ENCODE peak calls at places on chromosomes 7 and 10, in nine cellular contexts. N is upper lobe of left lung; G is pulmonary artery endothelial cell; P is esophagus squamous epithelium; K is stimulated activated CD8-positive, alpha-beta memory T cell treated with anti-CD3 and anti-CD28 coated beads, Interleukin-15, amount 100 ng/mL, for 24 hours; J is foreskin fibroblast; H is bronchial epithelial cell; A is brain microvascular endothelial cell; F is NT2/D1. W is an unnamed sample.

GRCh38 chr7:7779888-7780287 is 61.5 kb upstream of the RPA3 start:
- DNase-seq in F (no peak), G (no peak), A (no peak), N (no peak), H (no peak), K (no peak), P (no peak), J (no peak), W (no peak)

GRCh38 chr7:91311844-91312243 is 47.6 kb downstream of the FZD1 start:
- DNase-seq in F (no peak), P (no peak), A (no peak), J (no peak), K (no peak), N (no peak), H (no peak), G (no peak), W (no peak)

GRCh38 chr10:93417264-93417663 is 64.9 kb downstream of the MYOF start:
- DNase-seq in J (no peak), H (no peak), G (no peak), A (no peak), K (no peak), F (no peak), N (peak; percentile 39), P (no peak), W (peak; percentile 58)

GRCh38 chr10:84214612-84215235 is 10.6 kb downstream of the LRIT2 start:
- DNase-seq in J (no peak), G (no peak), F (peak; percentile 25), A (no peak), P (no peak), H (peak; percentile 24), N (no peak), K (no peak), W (no peak)

GRCh38 chr10:20958764-20959163 is 61.7 kb upstream of the NEBL start:
- DNase-seq in G (no peak), N (no peak), H (no peak), A (no peak), P (no peak), J (no peak), K (no peak), F (no peak), W (no peak)

GRCh38 chr10:61160253-61160652 is 216.3 kb upstream of the RHOBTB1 start:
- DNase-seq in H (no peak), G (no peak), J (no peak), P (no peak), N (no peak), F (no peak), A (no peak), K (no peak), W (no peak)

GRCh38 chr7:36115448-36116321 is 37.4 kb upstream of the EEPD1 start:
- DNase-seq in N (peak; percentile 71), K (peak; percentile 43), H (peak; percentile 97), F (no peak), G (peak; percentile 43), J (peak; percentile 97), A (peak; percentile 98), P (no peak), W (peak; percentile 87)

GRCh38 chr7:151852486-151853396 is 24.2 kb downstream of the PRKAG2 start:
- DNase-seq in P (no peak), F (no peak), K (no peak), J (no peak), G (no peak), A (no peak), N (no peak), H (no peak), W (peak; percentile 17)

GRCh38 chr10:67076175-67076574 is 150.3 kb downstream of the LRRTM3 start:
- DNase-seq in H (no peak), G (no peak), K (no peak), P (no peak), A (no peak), F (no peak), N (no peak), J (no peak), W (no peak)

GRCh38 chr7:94509264-94509878 is at the start of gene CASD1:
- DNase-seq in G (no peak), N (peak; percentile 67), H (no peak), J (no peak), A (peak; percentile 1), F (no peak), K (no peak), P (peak; percentile 15), W (peak; percentile 75)

GRCh38 chr10:21293518-21294356 is 231.7 kb downstream of the SKIDA1 start:
- DNase-seq in G (no peak), A (no peak), H (no peak), N (no peak), P (no peak), K (no peak), F (no peak), J (no peak), W (no peak)

GRCh38 chr7:156158213-156158612 is 345.9 kb upstream of the SHH start:
- DNase-seq in J (no peak), K (no peak), H (no peak), G (no peak), F (no peak), P (no peak), A (no peak), N (no peak), W (no peak)

GRCh38 chr10:6929157-6929830 is 349.2 kb upstream of the PRKCQ start:
- DNase-seq in K (no peak), A (no peak), H (no peak), F (no peak), J (no peak), N (no peak), G (no peak), P (no peak), W (no peak)

GRCh38 chr7:1020849-1021251 is 23.5 kb upstream of the GPR146 start:
- DNase-seq in P (no peak), K (no peak), H (no peak), A (no peak), G (no peak), N (no peak), J (no peak), F (no peak), W (no peak)

GRCh38 chr10:77456414-77456813 is 181.2 kb downstream of the KCNMA1 start:
- DNase-seq in G (no peak), J (no peak), H (no peak), P (no peak), F (no peak), A (no peak), K (no peak), N (no peak), W (no peak)

GRCh38 chr7:94510582-94511456 is 1.2 kb downstream of the CASD1 start:
- DNase-seq in A (peak; percentile 1), J (no peak), K (peak; percentile 5), G (no peak), N (peak; percentile 46), P (no peak), H (no peak), F (no peak), W (peak; percentile 35)

GRCh38 chr10:103238506-103239252 is 7.0 kb upstream of the RPEL1 start:
- DNase-seq in G (no peak), P (no peak), K (no peak), H (peak; percentile 75), A (peak; percentile 44), N (peak; percentile 53), J (peak; percentile 36), F (no peak), W (peak; percentile 28)

GRCh38 chr10:132229834-132230556 is 43.2 kb downstream of the DPYSL4 start:
- DNase-seq in K (no peak), G (no peak), A (no peak), N (peak; percentile 41), J (no peak), F (no peak), H (no peak), P (no peak), W (no peak)

GRCh38 chr7:64888901-64889685 is 14.0 kb upstream of the ZNF273 start:
- DNase-seq in J (no peak), H (no peak), N (peak; percentile 64), P (no peak), F (no peak), G (no peak), A (no peak), K (no peak), W (peak; percentile 45)

GRCh38 chr7:115851291-115851690 is 179.3 kb downstream of the TFEC start:
- DNase-seq in J (peak; percentile 26), A (peak; percentile 28), H (peak; percentile 72), N (no peak), F (peak; percentile 54), K (no peak), P (no peak), G (peak; percentile 2), W (no peak)

GRCh38 chr7:29270979-29271658 is 76.5 kb downstream of the CHN2 start:
- DNase-seq in P (no peak), G (no peak), H (no peak), N (no peak), J (no peak), A (peak; percentile 19), K (no peak), F (no peak), W (no peak)

GRCh38 chr7:1729773-1730172 is 59.7 kb downstream of the ELFN1 start:
- DNase-seq in A (no peak), F (no peak), G (no peak), N (no peak), J (no peak), P (no peak), K (no peak), H (no peak), W (no peak)

GRCh38 chr7:30887464-30887872 is 24.2 kb upstream of the AQP1 start:
- DNase-seq in P (no peak), A (no peak), K (no peak), F (no peak), G (no peak), N (peak; percentile 51), H (no peak), J (no peak), W (no peak)

GRCh38 chr7:37234928-37235327 is 213.7 kb downstream of the ELMO1 start:
- DNase-seq in A (no peak), P (no peak), G (no peak), F (peak; percentile 56), J (no peak), N (no peak), K (no peak), H (peak; percentile 27), W (no peak)

GRCh38 chr7:42151309-42151708 is 85.7 kb downstream of the GLI3 start:
- DNase-seq in G (no peak), P (no peak), H (no peak), F (no peak), A (no peak), J (no peak), N (no peak), K (no peak), W (no peak)

GRCh38 chr7:37915438-37915837 is 1.2 kb downstream of the SFRP4 start:
- DNase-seq in P (no peak), K (no peak), A (peak; percentile 11), H (no peak), F (no peak), J (no peak), G (no peak), N (no peak), W (peak; percentile 45)

GRCh38 chr7:131039355-131039762 is 288.3 kb upstream of the MKLN1 start:
- DNase-seq in P (no peak), J (no peak), A (no peak), G (no peak), H (no peak), K (no peak), F (no peak), N (no peak), W (no peak)

GRCh38 chr7:23594879-23595604 is 2.1 kb upstream of the CCDC126 start:
- DNase-seq in G (no peak), P (no peak), K (no peak), A (no peak), H (peak; percentile 79), J (no peak), F (no peak), N (no peak), W (no peak)

GRCh38 chr10:126294451-126294850 is 93.8 kb downstream of the ADAM12 start:
- DNase-seq in K (no peak), F (no peak), A (no peak), H (no peak), N (no peak), G (no peak), P (no peak), J (no peak), W (no peak)

GRCh38 chr10:117553815-117554172 is 11.2 kb downstream of the EMX2 start:
- DNase-seq in F (no peak), A (no peak), K (no peak), N (no peak), P (no peak), G (no peak), J (no peak), H (no peak), W (no peak)

GRCh38 chr10:91220954-91221696 is 662 bp downstream of the PCGF5 start:
- DNase-seq in N (peak; percentile 42), F (no peak), J (no peak), P (no peak), A (no peak), H (peak; percentile 29), G (no peak), K (no peak), W (peak; percentile 40)